ENCODE peak calls at places on chromosome 12, in four cellular contexts. T is mesenchymal stem cell, J is H9, K is H1. C is an unnamed sample.

GRCh38 chr12:125187780-125188741 is 122.8 kb downstream of the AACS start:
- DNase-seq in J (peak), K (peak), T (no peak), C (no peak)

GRCh38 chr12:95959107-95959506 is 16.0 kb downstream of the AMDHD1 start:
- DNase-seq in K (no peak), T (peak), J (no peak), C (no peak)

GRCh38 chr12:108304633-108305032 is 34.5 kb downstream of the CMKLR1 start:
- DNase-seq in K (no peak), T (no peak), J (peak), C (no peak)

GRCh38 chr12:108890208-108890607 is 10.3 kb downstream of the DAO start:
- DNase-seq in T (peak), K (peak), J (peak), C (no peak)

GRCh38 chr12:9041321-9041720 is 52.0 kb downstream of the KLRG1 start:
- DNase-seq in K (no peak), T (peak), J (no peak), C (no peak)

GRCh38 chr12:60071759-60072191 is 475.9 kb downstream of the SLC16A7 start:
- DNase-seq in J (no peak), K (no peak), T (no peak), C (no peak)

GRCh38 chr12:24664151-24664550 is 284.8 kb downstream of the BCAT1 start:
- DNase-seq in T (peak), J (no peak), K (no peak), C (no peak)

GRCh38 chr12:119156401-119156800 is 22.3 kb upstream of the HSPB8 start:
- DNase-seq in K (peak), J (peak), T (no peak), C (no peak)

GRCh38 chr12:111084605-111085004 is 164.2 kb upstream of the MYL2 start:
- DNase-seq in J (no peak), T (no peak), K (no peak), C (no peak)

GRCh38 chr12:44876554-44877275 is 600 bp upstream of the NELL2 start:
- DNase-seq in J (peak), T (peak), K (peak), C (peak)

GRCh38 chr12:89889051-89889450 is 180.4 kb upstream of the ATP2B1 start:
- DNase-seq in T (no peak), J (no peak), K (no peak), C (no peak)

GRCh38 chr12:18644564-18644963 is 93.2 kb downstream of the PLCZ1 start:
- DNase-seq in T (no peak), J (no peak), K (no peak), C (no peak)

GRCh38 chr12:27911397-27911796 is 61.1 kb downstream of the PTHLH start:
- DNase-seq in T (no peak), J (no peak), K (no peak), C (no peak)

GRCh38 chr12:1927751-1928351 is 9.4 kb upstream of the CACNA2D4 start:
- DNase-seq in J (peak), K (peak), T (no peak), C (no peak)

GRCh38 chr12:104535383-104535782 is 78.6 kb downstream of the CHST11 start:
- DNase-seq in J (no peak), K (no peak), T (no peak), C (no peak)

GRCh38 chr12:28089363-28089762 is 100.9 kb upstream of the CCDC91 start:
- DNase-seq in T (peak), J (no peak), K (no peak), C (no peak)

GRCh38 chr12:5912437-5913334 is 32.4 kb downstream of the ANO2 start:
- DNase-seq in K (peak), T (no peak), J (peak), C (peak)

GRCh38 chr12:79566452-79566851 is 124.3 kb downstream of the PAWR start:
- DNase-seq in J (no peak), K (no peak), T (peak), C (no peak)

GRCh38 chr12:7091660-7092228 is 501 bp downstream of the C1R start:
- DNase-seq in K (no peak), T (no peak), J (no peak), C (no peak)

GRCh38 chr12:129607293-129607692 is 296.5 kb downstream of the TMEM132D start:
- DNase-seq in K (no peak), T (no peak), J (no peak), C (peak)

GRCh38 chr12:119068129-119068856 is 87.0 kb downstream of the SRRM4 start:
- DNase-seq in K (no peak), T (no peak), J (no peak), C (no peak)

GRCh38 chr12:132145334-132145733 is 1.1 kb downstream of the NOC4L start:
- DNase-seq in T (no peak), K (no peak), J (no peak), C (no peak)

GRCh38 chr12:69437073-69437472 is 33.1 kb upstream of the FRS2 start:
- DNase-seq in J (no peak), K (no peak), T (no peak), C (no peak)

GRCh38 chr12:39395866-39396265 is 47.1 kb downstream of the KIF21A start:
- DNase-seq in T (peak), K (no peak), J (no peak), C (no peak)

GRCh38 chr12:76250256-76250655 is 98.0 kb downstream of the BBS10 start:
- DNase-seq in K (no peak), T (no peak), J (no peak), C (no peak)

GRCh38 chr12:125579916-125580315 is 514.7 kb downstream of the AACS start:
- DNase-seq in T (no peak), J (no peak), K (no peak), C (no peak)

GRCh38 chr12:76964784-76965571 is 86.2 kb upstream of the CSRP2 start:
- DNase-seq in J (no peak), T (no peak), K (no peak), C (no peak)

GRCh38 chr12:55715169-55715764 is 579 bp upstream of the BLOC1S1 start:
- DNase-seq in J (no peak), T (no peak), K (no peak), C (no peak)

GRCh38 chr12:25723286-25723685 is 170.2 kb upstream of the LMNTD1 start:
- DNase-seq in K (no peak), T (no peak), J (no peak), C (no peak)

DNA sequence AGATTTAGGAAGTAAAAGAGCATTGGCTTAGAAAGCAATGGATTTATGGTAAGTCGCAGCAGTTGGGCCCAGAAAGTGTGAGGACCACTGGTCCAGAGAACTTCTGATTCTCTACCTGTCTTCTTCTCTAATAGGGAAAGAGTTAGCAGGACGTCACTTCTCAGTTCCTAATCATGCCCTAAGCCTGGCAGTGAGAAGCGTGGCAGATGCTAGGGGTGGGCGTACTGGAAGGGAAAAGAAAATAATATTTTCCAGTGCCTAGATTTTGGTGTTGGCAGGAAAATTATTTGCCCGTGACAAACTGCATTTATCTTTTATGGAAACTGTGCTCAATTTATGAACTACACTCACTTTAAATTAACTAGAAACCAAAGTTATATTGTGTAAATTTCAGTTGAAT is 212.3 kb downstream of the PPFIA2 start:
- DNase-seq in T (no peak), J (no peak), K (no peak), C (no peak)
- H2AK5ac ChIP-seq in T (no peak), J (no peak), K (no peak), C (no peak)

GRCh38 chr12:50110127-50110761 is 1.8 kb upstream of the COX14 start:
- DNase-seq in K (peak), J (no peak), T (no peak), C (no peak)
- H2BK12ac ChIP-seq in K (peak), J (no peak), T (peak), C (no peak)

GRCh38 chr12:52187206-52187605 is 4.6 kb downstream of the KRT80 start:
- DNase-seq in K (no peak), J (peak), T (no peak), C (no peak)

GRCh38 chr12:52187640-52188039 is 4.2 kb downstream of the KRT80 start:
- DNase-seq in K (no peak), T (no peak), J (no peak), C (no peak)

GRCh38 chr12:52185400-52185967 is 6.3 kb downstream of the KRT80 start:
- DNase-seq in J (no peak), T (no peak), K (no peak), C (no peak)

GRCh38 chr12:52184813-52185212 is 7.0 kb downstream of the KRT80 start:
- DNase-seq in K (no peak), T (no peak), J (no peak), C (no peak)

GRCh38 chr12:52186135-52186840 is 5.5 kb downstream of the KRT80 start:
- DNase-seq in T (peak), J (peak), K (no peak), C (no peak)
- H2AK5ac ChIP-seq in T (peak), J (no peak), K (no peak), C (peak)

GRCh38 chr12:46903058-46903457 is 77.3 kb upstream of the SLC38A4 start:
- DNase-seq in T (no peak), J (no peak), K (no peak), C (no peak)
- H2BK12ac ChIP-seq in T (no peak), J (no peak), K (no peak), C (no peak)

GRCh38 chr12:93174473-93174872 is 203.3 kb upstream of the NUDT4 start:
- DNase-seq in K (no peak), J (no peak), T (no peak), C (no peak)
- H2AK5ac ChIP-seq in K (no peak), J (no peak), T (no peak), C (no peak)

C was measured in neuronal stem cell.